ENCODE peak calls at places on chromosomes 5 and 9, in five cellular contexts. C is K562, V is GM12878, W is SK-N-SH, S is HepG2. H is an unnamed sample.

GRCh38 chr5:145750194-145750593 is 84.9 kb downstream of the PRELID2 start:
- DNase-seq in C (no peak), S (no peak), V (no peak), W (no peak), H (no peak)

GRCh38 chr9:76221423-76221822 is 172.8 kb downstream of the RFK start:
- DNase-seq in S (no peak), V (no peak), W (no peak), C (no peak), H (no peak)

GRCh38 chr5:109682383-109682782 is 7.3 kb upstream of the MAN2A1 start:
- DNase-seq in V (no peak), C (no peak), S (no peak), W (no peak), H (no peak)

GRCh38 chr5:158616707-158617106 is 483.0 kb downstream of the EBF1 start:
- DNase-seq in C (no peak), W (no peak), S (no peak), V (no peak), H (no peak)

GRCh38 chr5:157930710-157931109 is 71.8 kb upstream of the CLINT1 start:
- DNase-seq in C (no peak), S (no peak), V (no peak), W (no peak), H (no peak)

GRCh38 chr5:170293273-170293672 is 4.3 kb downstream of the LCP2 start:
- DNase-seq in V (peak), W (no peak), C (no peak), S (no peak), H (peak)

GRCh38 chr5:61280205-61280604 is 51.9 kb upstream of the ZSWIM6 start:
- DNase-seq in W (no peak), S (no peak), C (no peak), V (no peak), H (no peak)

GRCh38 chr5:141637693-141638419 is 1.1 kb downstream of the RELL2 start:
- DNase-seq in S (peak), V (no peak), W (peak), C (peak), H (peak)

GRCh38 chr9:35618854-35619799 is 914 bp upstream of the CD72 start:
- DNase-seq in V (peak), W (no peak), S (no peak), C (no peak), H (peak)

GRCh38 chr5:149271195-149271716 is 403 bp upstream of the AFAP1L1 start:
- DNase-seq in W (no peak), S (peak), C (no peak), V (no peak), H (no peak)

GRCh38 chr5:43195670-43196265 is 3.7 kb downstream of the NIM1K start:
- DNase-seq in W (no peak), S (no peak), C (no peak), V (no peak), H (no peak)

GRCh38 chr5:80238778-80239679 is 16.8 kb downstream of the SERINC5 start:
- DNase-seq in C (no peak), V (no peak), S (no peak), W (peak), H (peak)

GRCh38 chr5:124043456-124043855 is 531.5 kb downstream of the CSNK1G3 start:
- DNase-seq in V (no peak), S (peak), C (no peak), W (peak), H (no peak)

GRCh38 chr5:17336054-17336453 is 118.6 kb downstream of the BASP1 start:
- DNase-seq in C (no peak), S (no peak), W (no peak), V (no peak), H (no peak)

GRCh38 chr5:131999471-131999931 is 12.0 kb downstream of the ACSL6 start:
- DNase-seq in S (no peak), C (no peak), V (no peak), W (peak), H (no peak)

GRCh38 chr9:107213561-107214028 is 69.5 kb upstream of the RAD23B start:
- DNase-seq in C (no peak), S (peak), W (no peak), V (peak), H (peak)

GRCh38 chr9:116360974-116361373 is 207.4 kb downstream of the PAPPA start:
- DNase-seq in W (no peak), C (no peak), S (no peak), V (no peak), H (no peak)

GRCh38 chr5:125083932-125084331 is 337.5 kb upstream of the ZNF608 start:
- DNase-seq in C (no peak), V (no peak), S (no peak), W (no peak), H (no peak)

GRCh38 chr9:2798423-2798822 is 45.5 kb downstream of the PUM3 start:
- DNase-seq in W (no peak), V (no peak), C (no peak), S (no peak), H (no peak)

GRCh38 chr5:64838803-64839202 is 70.1 kb downstream of the CWC27 start:
- DNase-seq in W (no peak), V (no peak), C (no peak), S (no peak), H (no peak)

GRCh38 chr5:34045996-34046395 is 3.0 kb upstream of the C1QTNF3 start:
- DNase-seq in C (no peak), S (peak), V (no peak), W (no peak), H (no peak)

GRCh38 chr5:180466316-180466715 is 27.9 kb upstream of the CNOT6 start:
- DNase-seq in C (no peak), W (no peak), V (no peak), S (no peak), H (no peak)

GRCh38 chr5:99063737-99064136 is 134.9 kb upstream of the CHD1 start:
- DNase-seq in V (no peak), C (no peak), S (no peak), W (no peak), H (no peak)

GRCh38 chr5:90096415-90097081 is 313.0 kb downstream of the CETN3 start:
- DNase-seq in S (peak), V (no peak), C (peak), W (no peak), H (no peak)

GRCh38 chr5:133848306-133848924 is 120.0 kb downstream of the C5orf15 start:
- DNase-seq in C (no peak), V (no peak), S (peak), W (no peak), H (no peak)

GRCh38 chr5:176553260-176554085 is 4.3 kb downstream of the CDHR2 start:
- DNase-seq in V (no peak), C (no peak), W (no peak), S (no peak), H (no peak)

GRCh38 chr5:125549322-125549871 is 803.0 kb upstream of the ZNF608 start:
- DNase-seq in S (no peak), W (peak), C (no peak), V (no peak), H (no peak)

GRCh38 chr5:91016954-91017690 is 366.0 kb downstream of the ARRDC3 start:
- DNase-seq in W (no peak), V (no peak), C (no peak), S (no peak), H (no peak)

GRCh38 chr5:143694357-143694756 is 117.6 kb upstream of the HMHB1 start:
- DNase-seq in V (no peak), S (peak), C (no peak), W (no peak), H (no peak)

GRCh38 chr9:121192959-121193645 is 8.6 kb downstream of the RAB14 start:
- DNase-seq in W (no peak), C (no peak), V (no peak), S (no peak), H (no peak)

GRCh38 chr9:137115394-137116026 is 977 bp upstream of the DPP7 start:
- DNase-seq in W (peak), V (no peak), S (no peak), C (peak), H (no peak)

GRCh38 chr5:143685416-143685815 is 126.5 kb upstream of the HMHB1 start:
- DNase-seq in W (no peak), C (no peak), V (no peak), S (peak), H (no peak)

GRCh38 chr9:34663296-34663590 is 786 bp upstream of the CCL27 start:
- DNase-seq in C (no peak), V (no peak), S (no peak), W (no peak), H (no peak)

GRCh38 chr5:178994580-178995340 is at the start of gene GRM6:
- DNase-seq in W (peak), S (no peak), V (no peak), C (no peak), H (no peak)

GRCh38 chr5:64612349-64612961 is 77.8 kb upstream of the SHISAL2B start:
- DNase-seq in C (peak), V (no peak), W (peak), S (peak), H (no peak)

GRCh38 chr5:149141224-149141956 is at the start of gene ABLIM3:
- DNase-seq in S (no peak), C (peak), W (peak), V (no peak), H (peak)

GRCh38 chr5:72281764-72282499 is 38.1 kb downstream of the MRPS27 start:
- DNase-seq in C (no peak), V (no peak), W (peak), S (peak), H (no peak)

DNA sequence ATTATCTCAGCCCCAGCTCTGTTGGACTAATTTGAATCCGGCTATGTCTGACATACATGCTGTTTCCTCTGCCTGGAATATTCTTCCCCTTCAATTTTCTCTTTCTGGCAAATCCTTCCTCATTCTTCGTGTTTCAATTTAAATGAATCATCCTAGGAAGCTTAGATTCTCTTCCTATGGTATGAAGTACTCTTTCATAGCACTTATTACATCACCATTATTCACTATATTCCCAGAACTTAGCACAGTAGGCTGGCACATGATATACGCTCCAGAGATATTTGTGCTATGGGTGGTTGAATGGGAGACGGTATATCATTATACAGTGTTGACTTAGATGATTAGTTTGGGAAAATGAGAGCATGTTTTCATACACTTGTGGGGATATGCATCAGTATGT is 91.0 kb upstream of the JAK2 start:
- DNase-seq in V (no peak), S (no peak), C (no peak), W (no peak), H (no peak)
- TF ChIP-seq GABPA in V (no peak), S (no peak), C (no peak), W (no peak), H (no peak)

GRCh38 chr9:103188966-103189365 is 193.8 kb downstream of the CYLC2 start:
- DNase-seq in C (no peak), S (no peak), V (no peak), W (no peak), H (no peak)

GRCh38 chr9:103186959-103187358 is 191.8 kb downstream of the CYLC2 start:
- DNase-seq in C (no peak), W (no peak), S (no peak), V (no peak), H (no peak)

DNA sequence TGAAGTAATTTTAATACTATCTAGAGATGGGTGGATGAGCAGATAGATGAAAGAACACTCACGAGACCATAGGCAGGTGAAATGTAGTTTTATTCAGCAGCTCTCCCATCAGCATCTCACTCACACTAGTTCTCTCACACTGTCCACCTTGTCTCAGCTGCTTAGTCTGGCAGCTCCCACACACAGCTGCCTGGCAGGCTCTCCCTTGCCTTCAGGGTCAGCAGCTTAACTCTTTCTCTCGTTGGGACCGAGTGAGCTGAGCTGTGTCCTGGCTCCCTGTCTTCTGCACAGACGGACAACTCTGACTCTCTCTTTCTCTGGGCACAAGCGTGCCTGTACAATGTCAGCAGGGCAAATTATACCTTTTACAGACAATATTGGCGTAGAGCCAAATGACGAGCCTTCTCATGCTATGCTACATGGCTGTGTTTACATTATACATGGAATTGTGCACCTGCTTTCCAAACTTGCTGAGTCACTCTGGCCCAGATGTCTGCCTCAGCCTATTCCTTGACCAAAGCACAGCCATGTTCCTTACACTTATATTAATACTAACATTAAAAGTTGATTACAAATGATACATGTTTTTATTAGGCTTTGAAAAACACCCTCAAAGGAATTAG is 188.5 kb downstream of the CYLC2 start:
- DNase-seq in V (no peak), S (peak), W (peak), C (no peak), H (no peak)
- TF ChIP-seq REST in V (no peak), S (no peak), W (no peak), C (no peak), H (no peak)

GRCh38 chr5:128081111-128081865 is 2.3 kb upstream of the SLC12A2 start:
- DNase-seq in W (peak), V (no peak), C (peak), S (no peak), H (no peak)
- H3K4me3 ChIP-seq in W (peak), V (peak), C (peak), S (peak), H (no peak)

GRCh38 chr5:137753227-137753985 is 757 bp downstream of the HNRNPA0 start:
- DNase-seq in S (no peak), V (no peak), C (peak), W (peak), H (peak)
- TF ChIP-seq GABPA in S (no peak), V (no peak), C (no peak), W (no peak), H (no peak)

GRCh38 chr5:58706746-58707145 is 123.9 kb downstream of the RAB3C start:
- DNase-seq in V (no peak), C (no peak), S (no peak), W (no peak), H (no peak)

GRCh38 chr5:58715997-58716656 is 133.3 kb downstream of the RAB3C start:
- DNase-seq in C (no peak), W (no peak), V (no peak), S (no peak), H (no peak)

GRCh38 chr5:58714046-58714445 is 131.2 kb downstream of the RAB3C start:
- DNase-seq in S (no peak), C (no peak), V (no peak), W (no peak), H (no peak)

GRCh38 chr5:58711965-58712364 is 129.1 kb downstream of the RAB3C start:
- DNase-seq in V (no peak), S (no peak), W (no peak), C (no peak), H (no peak)

GRCh38 chr5:58710871-58711270 is 128.0 kb downstream of the RAB3C start:
- DNase-seq in C (no peak), W (no peak), V (no peak), S (no peak), H (no peak)
- TF ChIP-seq REST in C (no peak), W (no peak), V (no peak), S (no peak), H (no peak)

DNA sequence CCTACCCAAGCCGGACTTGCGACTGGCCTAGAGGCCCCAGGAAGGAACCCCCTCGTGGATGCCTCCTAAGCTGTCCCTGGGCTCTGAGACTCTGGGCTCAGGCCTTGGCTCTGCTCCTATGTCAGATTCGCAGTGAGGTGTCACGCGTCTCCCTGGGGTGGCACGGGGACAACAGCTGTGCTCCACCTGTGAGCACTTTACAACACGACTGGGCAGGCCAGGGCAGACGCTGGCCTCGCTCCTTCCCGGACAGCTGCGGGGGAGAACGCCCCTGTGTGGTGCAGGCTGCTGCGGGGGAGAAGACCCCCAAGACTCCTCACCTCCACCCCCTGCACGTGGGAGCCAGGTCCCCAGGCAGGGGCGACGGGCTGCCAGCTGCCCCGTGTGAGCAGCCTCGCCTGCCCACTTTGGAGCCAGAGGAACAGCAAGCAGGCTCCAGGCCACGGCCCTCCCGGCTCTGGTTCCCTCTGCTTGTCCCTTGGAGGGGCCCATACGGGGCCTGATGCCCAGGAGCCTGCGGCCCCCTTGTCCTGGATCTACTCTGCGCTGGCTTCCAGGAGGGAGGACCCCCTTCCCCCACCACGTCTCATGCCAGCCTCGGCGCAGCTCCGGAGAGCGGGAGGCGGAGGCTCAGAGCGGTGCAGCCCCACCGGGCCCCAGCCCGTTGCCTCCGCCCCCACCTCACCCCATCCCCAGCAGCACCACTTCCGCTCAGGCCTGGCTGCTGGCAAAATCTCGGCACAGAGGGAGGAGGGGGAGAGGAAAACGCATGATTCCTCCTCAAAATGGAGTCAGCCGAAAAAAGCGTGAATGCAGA is 36.0 kb downstream of the SARDH start:
- DNase-seq in W (no peak), V (no peak), C (no peak), S (no peak), H (no peak)
- H3K4me3 ChIP-seq in W (no peak), V (no peak), C (no peak), S (no peak), H (no peak)

GRCh38 chr9:114341991-114342390 is 12.3 kb downstream of the ORM2 start:
- DNase-seq in W (no peak), V (no peak), C (no peak), S (no peak), H (no peak)

GRCh38 chr9:114341152-114341830 is 11.6 kb downstream of the ORM2 start:
- DNase-seq in V (no peak), W (no peak), C (no peak), S (no peak), H (no peak)

GRCh38 chr9:114336699-114337395 is 7.2 kb downstream of the ORM2 start:
- DNase-seq in S (no peak), W (no peak), C (no peak), V (no peak), H (no peak)

GRCh38 chr9:114338187-114338586 is 8.5 kb downstream of the ORM2 start:
- DNase-seq in S (no peak), W (no peak), C (no peak), V (no peak), H (no peak)

DNA sequence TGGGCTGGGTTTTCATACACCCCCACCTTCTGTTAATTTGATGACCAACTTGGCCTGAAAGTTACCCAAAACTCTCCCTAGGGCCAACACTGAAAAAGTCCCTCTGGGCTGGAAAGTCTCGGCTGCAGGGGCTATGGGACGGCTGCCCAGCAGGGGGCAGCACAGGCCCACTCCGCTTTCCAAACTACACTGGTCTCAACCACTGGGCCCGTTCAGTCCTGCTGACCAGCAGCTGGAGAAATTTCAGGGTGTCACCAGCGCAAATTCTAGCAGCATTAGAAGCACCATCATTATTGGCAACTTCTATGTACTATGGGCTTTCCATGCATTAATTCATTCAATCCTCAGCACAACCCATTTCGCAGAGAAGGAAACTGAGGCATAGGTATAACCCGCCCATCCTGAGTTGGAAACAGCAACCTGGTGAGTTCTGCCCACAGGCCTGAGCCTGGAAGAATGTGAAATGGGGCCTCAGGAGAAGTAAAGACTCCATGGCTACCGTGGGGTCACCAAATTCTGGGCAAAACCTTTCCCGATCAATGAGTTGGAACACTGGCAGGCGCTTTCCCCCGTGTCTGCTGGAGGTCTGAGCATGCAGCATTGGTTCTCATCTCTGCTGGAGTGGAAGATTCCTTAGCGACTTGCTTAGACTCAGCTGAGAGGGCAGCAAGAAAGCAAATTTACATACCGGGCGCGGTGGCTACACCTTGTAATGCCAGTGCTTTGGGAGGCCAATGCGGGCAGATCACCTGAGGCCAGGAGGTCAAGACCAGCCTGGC is 9.7 kb downstream of the ORM2 start:
- DNase-seq in W (peak), C (peak), V (peak), S (peak), H (peak)
- TF ChIP-seq GABPA in W (no peak), C (no peak), V (no peak), S (no peak), H (no peak)

H was measured in HL-60.